ENCODE peak calls at places on chromosomes 13 and 19, in six cellular contexts. One of them, this sample, is unnamed.
A peak's percentile ranks its signal among the peaks of the same experiment; 100 is the strongest.

GRCh38 chr19:55441319-55441691 is 1.8 kb downstream of the SHISA7 start:
- DNase-seq in choroid plexus epithelial cell: no peak
- DNase-seq in thoracic aorta: no peak
- DNase-seq in NCI-H2081: no peak
- DNase-seq in cardiac muscle cell: no peak
- DNase-seq in DMS53: peak; percentile 48
- DNase-seq in this sample: no peak

GRCh38 chr13:113937497-113938140 is 36.3 kb downstream of the C13orf46 start:
- DNase-seq in DMS53: no peak
- DNase-seq in thoracic aorta: no peak
- DNase-seq in NCI-H2081: no peak
- DNase-seq in choroid plexus epithelial cell: no peak
- DNase-seq in cardiac muscle cell: no peak
- DNase-seq in this sample: no peak

GRCh38 chr13:20810808-20811207 is 37.0 kb upstream of the EEF1AKMT1 start:
- DNase-seq in choroid plexus epithelial cell: no peak
- DNase-seq in NCI-H2081: no peak
- DNase-seq in cardiac muscle cell: no peak
- DNase-seq in DMS53: no peak
- DNase-seq in thoracic aorta: no peak
- DNase-seq in this sample: no peak

GRCh38 chr19:33796164-33797100 is at the start of gene KCTD15:
- DNase-seq in DMS53: no peak
- DNase-seq in NCI-H2081: peak; percentile 35
- DNase-seq in cardiac muscle cell: peak; percentile 74
- DNase-seq in thoracic aorta: no peak
- DNase-seq in choroid plexus epithelial cell: peak; percentile 60
- DNase-seq in this sample: no peak

GRCh38 chr13:54636231-54636630 is 1607.6 kb downstream of the OLFM4 start:
- DNase-seq in NCI-H2081: no peak
- DNase-seq in DMS53: no peak
- DNase-seq in thoracic aorta: no peak
- DNase-seq in choroid plexus epithelial cell: no peak
- DNase-seq in cardiac muscle cell: no peak
- DNase-seq in this sample: no peak

GRCh38 chr13:41587490-41587889 is 130.1 kb downstream of the RGCC start:
- DNase-seq in DMS53: peak; percentile 4
- DNase-seq in NCI-H2081: no peak
- DNase-seq in choroid plexus epithelial cell: no peak
- DNase-seq in thoracic aorta: no peak
- DNase-seq in cardiac muscle cell: no peak
- DNase-seq in this sample: no peak

GRCh38 chr13:111976474-111977183 is 90.3 kb upstream of the SOX1 start:
- DNase-seq in thoracic aorta: no peak
- DNase-seq in NCI-H2081: no peak
- DNase-seq in choroid plexus epithelial cell: no peak
- DNase-seq in DMS53: no peak
- DNase-seq in cardiac muscle cell: no peak
- DNase-seq in this sample: peak; percentile 11

GRCh38 chr13:114029866-114030625 is 56.2 kb upstream of the C13orf46 start:
- DNase-seq in NCI-H2081: no peak
- DNase-seq in cardiac muscle cell: no peak
- DNase-seq in thoracic aorta: no peak
- DNase-seq in choroid plexus epithelial cell: peak; percentile 53
- DNase-seq in DMS53: no peak
- DNase-seq in this sample: no peak

GRCh38 chr13:97367016-97367415 is 67.0 kb upstream of the RAP2A start:
- DNase-seq in choroid plexus epithelial cell: peak; percentile 81
- DNase-seq in cardiac muscle cell: no peak
- DNase-seq in DMS53: no peak
- DNase-seq in thoracic aorta: no peak
- DNase-seq in NCI-H2081: no peak
- DNase-seq in this sample: no peak

GRCh38 chr13:109226631-109227030 is 559.8 kb downstream of the IRS2 start:
- DNase-seq in thoracic aorta: no peak
- DNase-seq in cardiac muscle cell: no peak
- DNase-seq in NCI-H2081: no peak
- DNase-seq in DMS53: no peak
- DNase-seq in choroid plexus epithelial cell: no peak
- DNase-seq in this sample: no peak

GRCh38 chr19:47020132-47020805 is 632 bp downstream of the NPAS1 start:
- DNase-seq in cardiac muscle cell: peak; percentile 40
- DNase-seq in DMS53: peak; percentile 30
- DNase-seq in choroid plexus epithelial cell: no peak
- DNase-seq in thoracic aorta: no peak
- DNase-seq in NCI-H2081: no peak
- DNase-seq in this sample: no peak